ENCODE peak calls at places on chromosome 5, in eight cellular contexts. O is T follicular helper cell; Q is NCI-H345; J is thyroid gland; Y is AG10803; I is H7; R is activated CD8-positive, alpha-beta memory T cell treated with anti-CD3 and anti-CD28 coated beads, Interleukin-2, amount 50 U/mL, for 48 hours; D is stimulated activated naive CD4-positive, alpha-beta T cell. E is an unnamed sample.

GRCh38 chr5:134175874-134176522 is 752 bp downstream of the SKP1 start:
- DNase-seq in O (peak), Q (peak), J (no peak), Y (peak), I (no peak), R (no peak), D (no peak), E (peak)

GRCh38 chr5:2680979-2681378 is 70.5 kb downstream of the IRX2 start:
- DNase-seq in O (no peak), Q (no peak), J (no peak), Y (no peak), I (no peak), R (no peak), D (no peak), E (no peak)

GRCh38 chr5:150219142-150219541 is 29.3 kb downstream of the SLC6A7 start:
- DNase-seq in O (no peak), Q (no peak), J (no peak), Y (no peak), I (peak), R (no peak), D (no peak), E (no peak)

GRCh38 chr5:6365142-6365976 is 13.0 kb downstream of the MED10 start:
- DNase-seq in O (no peak), Q (no peak), J (no peak), Y (peak), I (no peak), R (no peak), D (no peak), E (peak)

GRCh38 chr5:68227532-68228160 is 12.1 kb downstream of the PIK3R1 start:
- DNase-seq in O (no peak), Q (no peak), J (no peak), Y (no peak), I (no peak), R (no peak), D (no peak), E (no peak)

GRCh38 chr5:112159435-112159834 is 259.6 kb downstream of the EPB41L4A start:
- DNase-seq in O (no peak), Q (no peak), J (no peak), Y (peak), I (no peak), R (no peak), D (no peak), E (no peak)

GRCh38 chr5:118705931-118706330 is 282.4 kb downstream of the DTWD2 start:
- DNase-seq in O (no peak), Q (no peak), J (no peak), Y (no peak), I (no peak), R (no peak), D (no peak), E (no peak)

GRCh38 chr5:100900142-100900795 is 2.8 kb downstream of the ST8SIA4 start:
- DNase-seq in O (no peak), Q (peak), J (no peak), Y (no peak), I (peak), R (peak), D (no peak), E (peak)

GRCh38 chr5:155085282-155085990 is 71.9 kb downstream of the KIF4B start:
- DNase-seq in O (no peak), Q (no peak), J (peak), Y (peak), I (no peak), R (no peak), D (no peak), E (no peak)

GRCh38 chr5:16626696-16627264 is 10.0 kb upstream of the RETREG1 start:
- DNase-seq in O (no peak), Q (no peak), J (no peak), Y (peak), I (no peak), R (no peak), D (peak), E (no peak)

GRCh38 chr5:150209020-150209635 is 19.3 kb downstream of the SLC6A7 start:
- DNase-seq in O (no peak), Q (no peak), J (peak), Y (peak), I (peak), R (peak), D (no peak), E (no peak)

GRCh38 chr5:126808619-126809018 is 31.7 kb downstream of the LMNB1 start:
- DNase-seq in O (no peak), Q (no peak), J (no peak), Y (peak), I (no peak), R (no peak), D (peak), E (peak)

GRCh38 chr5:155258139-155258538 is 244.6 kb downstream of the KIF4B start:
- DNase-seq in O (no peak), Q (no peak), J (peak), Y (no peak), I (no peak), R (no peak), D (no peak), E (no peak)

GRCh38 chr5:174503461-174504265 is 220.7 kb upstream of the MSX2 start:
- DNase-seq in O (no peak), Q (no peak), J (peak), Y (peak), I (no peak), R (no peak), D (no peak), E (peak)

GRCh38 chr5:55575815-55576583 is 41.2 kb upstream of the PLPP1 start:
- DNase-seq in O (no peak), Q (no peak), J (no peak), Y (peak), I (no peak), R (no peak), D (no peak), E (peak)

GRCh38 chr5:143782588-143783386 is 29.2 kb upstream of the HMHB1 start:
- DNase-seq in O (no peak), Q (no peak), J (no peak), Y (peak), I (peak), R (no peak), D (no peak), E (no peak)

GRCh38 chr5:117594165-117594564 is 1019.5 kb upstream of the SEMA6A start:
- DNase-seq in O (no peak), Q (no peak), J (peak), Y (peak), I (no peak), R (no peak), D (no peak), E (peak)

GRCh38 chr5:68000805-68001204 is 214.8 kb upstream of the PIK3R1 start:
- DNase-seq in O (no peak), Q (no peak), J (no peak), Y (peak), I (no peak), R (no peak), D (no peak), E (no peak)

GRCh38 chr5:150409638-150410523 is 2.8 kb downstream of the CD74 start:
- DNase-seq in O (peak), Q (peak), J (peak), Y (peak), I (peak), R (no peak), D (peak), E (peak)

GRCh38 chr5:150502106-150502505 is 5.8 kb upstream of the NDST1 start:
- DNase-seq in O (no peak), Q (no peak), J (no peak), Y (no peak), I (no peak), R (no peak), D (no peak), E (no peak)

GRCh38 chr5:54311178-54311811 is 922 bp upstream of the ARL15 start:
- DNase-seq in O (no peak), Q (peak), J (peak), Y (no peak), I (peak), R (no peak), D (peak), E (peak)

GRCh38 chr5:115336964-115337363 is 40.5 kb upstream of the CCDC112 start:
- DNase-seq in O (no peak), Q (no peak), J (no peak), Y (no peak), I (no peak), R (no peak), D (no peak), E (no peak)

E was measured in fibroblast of the aortic adventitia.